ENCODE peak calls at places on chromosomes 5 and 9, in five cellular contexts. C, J, H, O and U are unnamed samples.

GRCh38 chr5:123450641-123451421 is 27.6 kb upstream of the CEP120 start:
- DNase-seq in C (no peak), J (no peak), H (peak; percentile 33), O (no peak), U (no peak)

GRCh38 chr5:107646418-107646817 is 24.3 kb downstream of the EFNA5 start:
- DNase-seq in C (no peak), J (no peak), H (no peak), O (no peak), U (no peak)

GRCh38 chr9:83312543-83312942 is 225.7 kb downstream of the FRMD3 start:
- DNase-seq in C (no peak), J (no peak), H (no peak), O (peak; percentile 23), U (no peak)

GRCh38 chr5:110401881-110402280 is 324.6 kb downstream of the TMEM232 start:
- DNase-seq in C (no peak), J (no peak), H (peak; percentile 46), O (no peak), U (no peak)

GRCh38 chr5:105101597-105101996 is 1539.0 kb upstream of the NUDT12 start:
- DNase-seq in C (no peak), J (no peak), H (peak; percentile 80), O (no peak), U (no peak)

GRCh38 chr5:107284822-107285510 is 385.8 kb downstream of the EFNA5 start:
- DNase-seq in C (no peak), J (no peak), H (no peak), O (peak; percentile 29), U (no peak)

GRCh38 chr5:124399426-124399961 is 346.9 kb downstream of the ZNF608 start:
- DNase-seq in C (no peak), J (no peak), H (no peak), O (no peak), U (no peak)

GRCh38 chr9:104725014-104725413 is 22.5 kb upstream of the NIPSNAP3A start:
- DNase-seq in C (no peak), J (no peak), H (no peak), O (no peak), U (no peak)

GRCh38 chr9:127066775-127067111 is 55.7 kb downstream of the ANGPTL2 start:
- DNase-seq in C (no peak), J (no peak), H (peak; percentile 68), O (no peak), U (no peak)

GRCh38 chr9:86655147-86655546 is 292.2 kb downstream of the GAS1 start:
- DNase-seq in C (no peak), J (no peak), H (peak; percentile 29), O (no peak), U (no peak)

GRCh38 chr5:33049298-33049697 is 338.2 kb downstream of the NPR3 start:
- DNase-seq in C (no peak), J (no peak), H (no peak), O (no peak), U (no peak)

GRCh38 chr5:6703791-6704190 is 9.4 kb upstream of the TENT4A start:
- DNase-seq in C (no peak), J (no peak), H (peak; percentile 28), O (no peak), U (no peak)

GRCh38 chr5:1004598-1005361 is 3.8 kb upstream of the NKD2 start:
- DNase-seq in C (peak; percentile 92), J (peak; percentile 70), H (no peak), O (no peak), U (no peak)

GRCh38 chr9:123337971-123338370 is 18.0 kb upstream of the CRB2 start:
- DNase-seq in C (no peak), J (no peak), H (no peak), O (no peak), U (no peak)

GRCh38 chr5:178590141-178590923 is at the start of gene COL23A1:
- DNase-seq in C (peak; percentile 77), J (peak; percentile 36), H (peak; percentile 58), O (no peak), U (peak; percentile 76)

GRCh38 chr9:92275541-92275940 is 18.0 kb downstream of the IARS1 start:
- DNase-seq in C (no peak), J (no peak), H (no peak), O (no peak), U (no peak)

GRCh38 chr5:152405145-152405544 is at the start of gene NMUR2:
- DNase-seq in C (no peak), J (no peak), H (no peak), O (no peak), U (no peak)

GRCh38 chr5:43192558-43193170 is 639 bp downstream of the NIM1K start:
- DNase-seq in C (peak; percentile 73), J (no peak), H (peak; percentile 39), O (no peak), U (no peak)

GRCh38 chr5:9198399-9198798 is 347.5 kb downstream of the SEMA5A start:
- DNase-seq in C (no peak), J (no peak), H (peak; percentile 53), O (no peak), U (no peak)

GRCh38 chr9:28394774-28395173 is 821.5 kb upstream of the C9orf72 start:
- DNase-seq in C (no peak), J (no peak), H (no peak), O (no peak), U (no peak)

GRCh38 chr9:6417186-6417585 is 4.2 kb downstream of the UHRF2 start:
- DNase-seq in C (no peak), J (no peak), H (no peak), O (no peak), U (no peak)

GRCh38 chr5:93800988-93801811 is 59.8 kb upstream of the POU5F2 start:
- DNase-seq in C (no peak), J (peak; percentile 39), H (peak; percentile 81), O (no peak), U (no peak)

GRCh38 chr9:112841261-112841660 is 49.4 kb downstream of the SLC46A2 start:
- DNase-seq in C (no peak), J (no peak), H (no peak), O (no peak), U (no peak)

GRCh38 chr9:88258012-88258411 is 119.7 kb upstream of the SPATA31C2 start:
- DNase-seq in C (peak; percentile 77), J (no peak), H (peak; percentile 66), O (peak; percentile 59), U (no peak)

GRCh38 chr9:93684806-93685553 is 108.6 kb downstream of the PHF2 start:
- DNase-seq in C (no peak), J (no peak), H (no peak), O (no peak), U (no peak)

DNA sequence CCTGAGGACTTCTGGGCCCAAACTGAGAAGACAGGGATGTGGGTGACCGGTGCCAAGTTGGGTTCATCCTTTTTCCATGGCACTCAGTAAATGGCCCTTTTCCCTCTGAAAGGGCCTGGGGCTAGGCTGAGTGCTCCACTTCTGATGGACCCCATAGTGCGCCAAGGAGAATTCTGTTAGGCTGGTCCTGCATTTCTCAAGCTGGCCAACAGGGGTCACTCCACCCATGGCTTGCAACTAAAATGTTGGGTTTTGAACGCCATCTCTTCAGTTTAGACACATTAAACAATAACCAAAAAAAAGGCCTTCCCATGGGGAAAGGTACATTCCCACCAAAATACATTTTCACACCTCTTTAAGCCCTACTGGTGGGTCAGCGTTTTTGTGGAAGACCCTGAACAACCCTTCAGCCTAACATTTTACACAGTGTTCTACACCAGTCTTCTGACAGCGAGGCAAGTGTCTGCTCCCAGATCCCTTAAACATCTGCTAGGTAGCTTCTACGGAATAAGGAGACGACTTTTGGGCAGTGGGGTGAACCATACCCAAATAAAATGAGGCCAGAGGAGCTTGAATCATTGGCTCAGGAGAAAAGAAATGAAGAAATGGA is 27.3 kb downstream of the CNTFR start:
- DNase-seq in C (no peak), J (peak; percentile 50), H (no peak), O (no peak), U (no peak)
- TF ChIP-seq CTCF in C (no peak), J (peak; percentile 50), H (peak; percentile 49), O (no peak), U (no peak)

DNA sequence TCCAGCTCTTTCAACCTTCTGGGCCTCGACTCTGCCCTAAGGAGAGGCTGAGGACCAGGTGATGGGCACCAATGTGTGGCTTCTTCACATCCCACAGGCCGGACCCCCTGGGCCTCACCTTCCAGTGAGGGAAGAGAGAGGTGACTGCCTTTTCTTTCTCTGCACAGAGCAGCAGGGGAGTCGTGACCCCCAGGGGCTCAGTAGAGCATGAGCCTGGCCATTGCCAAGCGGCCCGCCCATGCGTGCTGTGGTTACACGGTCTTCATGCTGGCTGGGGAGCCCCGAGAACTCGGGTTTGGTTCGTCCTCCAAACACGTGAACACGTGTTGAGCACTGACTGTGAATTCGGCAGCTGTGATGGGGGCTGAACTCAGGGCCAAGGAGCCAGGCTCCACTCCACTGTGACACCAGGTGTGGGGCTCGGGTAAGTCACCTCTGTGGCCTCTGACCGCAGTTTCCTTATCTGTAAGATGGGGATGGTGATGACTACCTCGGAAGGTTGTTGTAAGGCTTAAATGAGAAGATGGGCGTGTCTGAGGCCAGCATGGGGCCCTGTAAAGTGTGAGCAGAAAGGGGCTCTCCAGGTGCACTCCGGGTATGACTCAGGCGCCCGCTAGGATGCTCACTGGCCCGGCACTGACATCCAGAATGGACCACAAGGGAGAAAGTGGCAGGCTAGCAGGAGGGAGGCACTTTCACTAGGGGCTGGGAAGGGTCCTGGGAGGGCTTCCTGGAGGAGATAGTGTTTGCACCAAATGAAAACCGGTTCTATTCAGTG is 13.4 kb upstream of the GRHPR start:
- DNase-seq in C (no peak), J (no peak), H (no peak), O (no peak), U (no peak)
- H3K4me3 ChIP-seq in C (no peak overlapping the region), J (no peak overlapping the region), H (no peak overlapping the region), O (no peak overlapping the region), U (no peak overlapping the region)

GRCh38 chr5:135993248-135993893 is 35.4 kb upstream of the TGFBI start:
- DNase-seq in C (no peak), J (no peak), H (peak; percentile 76), O (no peak), U (no peak)

GRCh38 chr5:135991381-135991907 is 36.7 kb upstream of the LECT2 start:
- DNase-seq in C (no peak), J (no peak), H (no peak), O (no peak), U (no peak)

GRCh38 chr5:135986891-135987401 is 32.2 kb upstream of the LECT2 start:
- DNase-seq in C (no peak), J (no peak), H (no peak), O (no peak), U (no peak)

GRCh38 chr5:135990518-135991240 is 35.9 kb upstream of the LECT2 start:
- DNase-seq in C (no peak), J (no peak), H (no peak), O (no peak), U (no peak)

GRCh38 chr5:135989686-135990085 is 34.9 kb upstream of the LECT2 start:
- DNase-seq in C (no peak), J (no peak), H (no peak), O (no peak), U (no peak)
- TF ChIP-seq CTCF in C (no peak), J (no peak), H (no peak), O (no peak), U (no peak)

DNA sequence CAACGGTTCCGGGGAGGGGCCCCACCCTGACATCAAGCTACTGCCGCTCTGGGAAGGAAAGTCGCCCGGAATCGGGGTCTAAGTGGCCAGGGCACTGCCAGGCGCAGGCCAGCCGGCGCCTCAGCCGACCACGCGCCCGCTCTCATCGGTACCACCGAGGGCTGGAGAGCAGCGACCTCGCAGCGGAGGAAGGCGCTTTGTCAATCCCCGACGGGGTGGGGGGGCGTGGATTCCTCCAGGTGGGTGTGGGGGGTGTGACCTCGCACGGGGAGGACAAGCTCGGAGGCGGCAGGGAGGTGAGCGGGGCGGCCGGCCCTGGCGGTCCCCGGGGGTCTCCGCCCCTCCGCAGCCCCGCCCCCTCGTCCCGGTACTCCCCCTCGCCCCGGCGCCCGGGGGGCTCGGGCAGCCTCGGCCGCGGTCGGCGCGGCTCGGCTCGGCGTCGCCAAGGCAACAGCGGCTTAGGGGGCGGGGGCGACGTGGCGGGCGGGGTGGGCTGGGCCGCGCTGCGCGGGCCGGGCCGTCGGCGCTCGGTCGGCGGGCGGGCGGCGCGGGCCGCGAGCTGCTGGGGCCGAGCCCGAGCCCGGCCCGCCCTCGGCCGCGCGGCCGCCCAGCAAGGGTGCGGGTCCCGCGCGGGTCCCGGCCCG is 47.3 kb downstream of the DAB2IP start:
- DNase-seq in C (no peak), J (no peak), H (no peak), O (no peak), U (no peak)
- H3K4me3 ChIP-seq in C (peak overlapping the region; percentile 57), J (peak overlapping the region; percentile 11), H (no peak overlapping the region), O (no peak overlapping the region), U (peak overlapping the region; percentile 82)